ENCODE peak calls at places on chromosomes 11 and 22, in five cellular contexts. One of them, this sample, is unnamed.

GRCh38 chr11:71341596-71341995 is 89.2 kb upstream of the SHANK2 start:
- DNase-seq in choroid plexus epithelial cell: no peak
- DNase-seq in Peyer's patch: no peak
- DNase-seq in brain microvascular endothelial cell: no peak
- DNase-seq in fibroblast of mammary gland: no peak
- DNase-seq in this sample: no peak

GRCh38 chr11:62771144-62772021 is at the start of gene TAF6L:
- DNase-seq in choroid plexus epithelial cell: peak
- DNase-seq in brain microvascular endothelial cell: peak
- DNase-seq in Peyer's patch: peak
- DNase-seq in fibroblast of mammary gland: peak
- DNase-seq in this sample: peak

GRCh38 chr11:87917111-87917510 is 258.1 kb downstream of the RAB38 start:
- DNase-seq in fibroblast of mammary gland: peak
- DNase-seq in choroid plexus epithelial cell: no peak
- DNase-seq in brain microvascular endothelial cell: no peak
- DNase-seq in Peyer's patch: no peak
- DNase-seq in this sample: no peak

GRCh38 chr11:45543808-45544422 is 121.5 kb downstream of the CHST1 start:
- DNase-seq in choroid plexus epithelial cell: peak
- DNase-seq in fibroblast of mammary gland: peak
- DNase-seq in Peyer's patch: no peak
- DNase-seq in brain microvascular endothelial cell: no peak
- DNase-seq in this sample: peak

GRCh38 chr22:21052715-21053459 is 7.1 kb downstream of the LRRC74B start:
- DNase-seq in brain microvascular endothelial cell: no peak
- DNase-seq in Peyer's patch: no peak
- DNase-seq in fibroblast of mammary gland: no peak
- DNase-seq in choroid plexus epithelial cell: no peak
- DNase-seq in this sample: no peak

GRCh38 chr11:109970516-109971183 is 122.5 kb upstream of the ZC3H12C start:
- DNase-seq in choroid plexus epithelial cell: peak
- DNase-seq in fibroblast of mammary gland: no peak
- DNase-seq in brain microvascular endothelial cell: no peak
- DNase-seq in Peyer's patch: no peak
- DNase-seq in this sample: no peak

GRCh38 chr22:44765571-44766285 is 13.4 kb downstream of the ARHGAP8 start:
- DNase-seq in Peyer's patch: no peak
- DNase-seq in fibroblast of mammary gland: no peak
- DNase-seq in choroid plexus epithelial cell: no peak
- DNase-seq in brain microvascular endothelial cell: no peak
- DNase-seq in this sample: no peak

GRCh38 chr11:70556884-70557741 is 158.8 kb downstream of the CTTN start:
- DNase-seq in choroid plexus epithelial cell: no peak
- DNase-seq in brain microvascular endothelial cell: no peak
- DNase-seq in Peyer's patch: no peak
- DNase-seq in fibroblast of mammary gland: peak
- DNase-seq in this sample: no peak

GRCh38 chr11:33802414-33802950 is 28.2 kb upstream of the FBXO3 start:
- DNase-seq in fibroblast of mammary gland: peak
- DNase-seq in Peyer's patch: no peak
- DNase-seq in choroid plexus epithelial cell: peak
- DNase-seq in brain microvascular endothelial cell: peak
- DNase-seq in this sample: peak

GRCh38 chr11:72263363-72263762 is 19.4 kb upstream of the PHOX2A start:
- DNase-seq in fibroblast of mammary gland: peak
- DNase-seq in choroid plexus epithelial cell: peak
- DNase-seq in Peyer's patch: no peak
- DNase-seq in brain microvascular endothelial cell: peak
- DNase-seq in this sample: peak

GRCh38 chr22:45317551-45318167 is 7.9 kb downstream of the FAM118A start:
- DNase-seq in Peyer's patch: peak
- DNase-seq in brain microvascular endothelial cell: peak
- DNase-seq in choroid plexus epithelial cell: peak
- DNase-seq in fibroblast of mammary gland: peak
- DNase-seq in this sample: peak

GRCh38 chr11:59776210-59777066 is 21.3 kb downstream of the STX3 start:
- DNase-seq in fibroblast of mammary gland: peak
- DNase-seq in brain microvascular endothelial cell: peak
- DNase-seq in Peyer's patch: no peak
- DNase-seq in choroid plexus epithelial cell: peak
- DNase-seq in this sample: peak

GRCh38 chr11:12239396-12240298 is 129.3 kb downstream of the MICAL2 start:
- DNase-seq in fibroblast of mammary gland: no peak
- DNase-seq in choroid plexus epithelial cell: no peak
- DNase-seq in Peyer's patch: no peak
- DNase-seq in brain microvascular endothelial cell: no peak
- DNase-seq in this sample: no peak

GRCh38 chr22:43042101-43042780 is 27.3 kb upstream of the PACSIN2 start:
- DNase-seq in choroid plexus epithelial cell: peak
- DNase-seq in Peyer's patch: no peak
- DNase-seq in brain microvascular endothelial cell: no peak
- DNase-seq in fibroblast of mammary gland: no peak
- DNase-seq in this sample: no peak

GRCh38 chr22:19815093-19815822 is 39.4 kb downstream of the GNB1L start:
- DNase-seq in choroid plexus epithelial cell: no peak
- DNase-seq in fibroblast of mammary gland: peak
- DNase-seq in brain microvascular endothelial cell: no peak
- DNase-seq in Peyer's patch: no peak
- DNase-seq in this sample: peak

GRCh38 chr22:34669001-34669400 is 397.0 kb upstream of the ISX start:
- DNase-seq in brain microvascular endothelial cell: no peak
- DNase-seq in Peyer's patch: no peak
- DNase-seq in choroid plexus epithelial cell: no peak
- DNase-seq in fibroblast of mammary gland: peak
- DNase-seq in this sample: no peak

GRCh38 chr11:116030697-116031331 is 526.6 kb upstream of the CADM1 start:
- DNase-seq in fibroblast of mammary gland: no peak
- DNase-seq in brain microvascular endothelial cell: no peak
- DNase-seq in choroid plexus epithelial cell: no peak
- DNase-seq in Peyer's patch: no peak
- DNase-seq in this sample: no peak

GRCh38 chr11:72573380-72573949 is 100.8 kb downstream of the PDE2A start:
- DNase-seq in Peyer's patch: peak
- DNase-seq in fibroblast of mammary gland: peak
- DNase-seq in choroid plexus epithelial cell: peak
- DNase-seq in brain microvascular endothelial cell: peak
- DNase-seq in this sample: peak

GRCh38 chr11:92717240-92717639 is 252.2 kb upstream of the MTNR1B start:
- DNase-seq in brain microvascular endothelial cell: no peak
- DNase-seq in choroid plexus epithelial cell: no peak
- DNase-seq in fibroblast of mammary gland: no peak
- DNase-seq in Peyer's patch: no peak
- DNase-seq in this sample: no peak

GRCh38 chr11:12546122-12546521 is 128.1 kb upstream of the TEAD1 start:
- DNase-seq in brain microvascular endothelial cell: no peak
- DNase-seq in choroid plexus epithelial cell: no peak
- DNase-seq in fibroblast of mammary gland: no peak
- DNase-seq in Peyer's patch: no peak
- DNase-seq in this sample: no peak

GRCh38 chr22:44024288-44024908 is at the start of gene PARVB:
- DNase-seq in Peyer's patch: no peak
- DNase-seq in choroid plexus epithelial cell: no peak
- DNase-seq in fibroblast of mammary gland: no peak
- DNase-seq in brain microvascular endothelial cell: no peak
- DNase-seq in this sample: peak

GRCh38 chr22:21642584-21643448 is 714 bp downstream of the SDF2L1 start:
- DNase-seq in fibroblast of mammary gland: peak
- DNase-seq in Peyer's patch: peak
- DNase-seq in choroid plexus epithelial cell: peak
- DNase-seq in brain microvascular endothelial cell: peak
- DNase-seq in this sample: peak

GRCh38 chr11:117796456-117797428 is at the start of gene DSCAML1:
- DNase-seq in fibroblast of mammary gland: no peak
- DNase-seq in choroid plexus epithelial cell: no peak
- DNase-seq in brain microvascular endothelial cell: no peak
- DNase-seq in Peyer's patch: no peak
- DNase-seq in this sample: no peak

GRCh38 chr11:8706673-8707432 is 24.3 kb downstream of the RPL27A start:
- DNase-seq in brain microvascular endothelial cell: no peak
- DNase-seq in Peyer's patch: no peak
- DNase-seq in choroid plexus epithelial cell: no peak
- DNase-seq in fibroblast of mammary gland: no peak
- DNase-seq in this sample: no peak
- H3K4me3 ChIP-seq in brain microvascular endothelial cell: no peak
- H3K4me3 ChIP-seq in Peyer's patch: no peak
- H3K4me3 ChIP-seq in choroid plexus epithelial cell: no peak
- H3K4me3 ChIP-seq in fibroblast of mammary gland: no peak
- H3K4me3 ChIP-seq in this sample: no peak

GRCh38 chr11:68463714-68464113 is 3.2 kb downstream of the PPP6R3 start:
- DNase-seq in choroid plexus epithelial cell: peak
- DNase-seq in Peyer's patch: no peak
- DNase-seq in brain microvascular endothelial cell: no peak
- DNase-seq in fibroblast of mammary gland: no peak
- DNase-seq in this sample: no peak
- H3K4me3 ChIP-seq in choroid plexus epithelial cell: no peak
- H3K4me3 ChIP-seq in Peyer's patch: no peak
- H3K4me3 ChIP-seq in brain microvascular endothelial cell: no peak
- H3K4me3 ChIP-seq in fibroblast of mammary gland: no peak
- H3K4me3 ChIP-seq in this sample: no peak

DNA sequence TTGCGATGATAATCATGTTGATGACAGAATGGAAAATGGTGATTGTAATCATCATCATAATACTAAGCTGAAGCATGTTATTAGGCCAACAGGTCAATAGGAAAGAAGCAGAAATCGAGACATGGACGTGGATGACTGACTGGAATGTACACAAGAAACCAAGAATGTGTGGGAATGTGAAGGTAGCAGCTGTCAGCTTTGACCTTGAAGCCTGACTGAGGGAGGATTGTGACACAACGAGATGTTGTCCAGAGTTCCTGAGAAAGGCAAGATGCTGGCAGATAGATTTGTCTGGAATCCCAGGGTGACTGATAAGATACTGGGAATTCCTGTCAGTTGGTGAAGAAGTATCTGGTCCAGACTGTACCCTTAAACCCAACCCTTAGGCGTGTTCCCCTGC is 108.5 kb downstream of the SYN3 start:
- DNase-seq in fibroblast of mammary gland: no peak
- DNase-seq in Peyer's patch: no peak
- DNase-seq in choroid plexus epithelial cell: peak
- DNase-seq in brain microvascular endothelial cell: no peak
- DNase-seq in this sample: peak
- H3K4me3 ChIP-seq in fibroblast of mammary gland: no peak
- H3K4me3 ChIP-seq in Peyer's patch: no peak
- H3K4me3 ChIP-seq in choroid plexus epithelial cell: no peak
- H3K4me3 ChIP-seq in brain microvascular endothelial cell: no peak
- H3K4me3 ChIP-seq in this sample: no peak

DNA sequence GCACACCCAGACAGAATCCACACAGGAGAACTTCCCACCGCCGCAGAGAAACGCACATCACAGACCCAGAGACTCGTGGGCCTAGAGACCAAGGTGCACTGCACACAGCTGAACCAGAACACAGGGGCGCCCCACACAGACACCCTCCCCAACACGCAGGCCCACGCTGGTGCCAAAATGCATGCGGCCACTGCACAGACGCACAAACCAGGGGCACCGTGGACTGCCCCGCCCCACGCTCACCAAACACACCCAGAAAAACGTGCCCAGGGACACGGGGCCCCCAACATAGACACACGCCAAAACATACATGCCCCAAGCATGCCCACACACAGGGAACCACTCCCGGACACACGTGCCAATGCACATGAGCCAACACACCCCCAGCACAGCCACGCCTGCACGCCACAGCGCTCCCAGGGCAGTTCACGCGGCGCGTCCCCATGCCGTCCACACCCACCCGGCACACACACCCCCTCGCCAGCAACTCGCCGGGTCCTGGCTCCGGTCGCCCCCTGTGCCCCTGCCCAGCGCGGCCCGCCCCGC is 7.8 kb downstream of the ELFN2 start:
- DNase-seq in choroid plexus epithelial cell: no peak
- DNase-seq in Peyer's patch: peak
- DNase-seq in fibroblast of mammary gland: no peak
- DNase-seq in brain microvascular endothelial cell: no peak
- DNase-seq in this sample: no peak
- H3K4me3 ChIP-seq in choroid plexus epithelial cell: peak
- H3K4me3 ChIP-seq in Peyer's patch: peak
- H3K4me3 ChIP-seq in fibroblast of mammary gland: no peak
- H3K4me3 ChIP-seq in brain microvascular endothelial cell: peak
- H3K4me3 ChIP-seq in this sample: peak

GRCh38 chr11:9680028-9680427 is 16.2 kb downstream of the SWAP70 start:
- DNase-seq in fibroblast of mammary gland: peak
- DNase-seq in Peyer's patch: no peak
- DNase-seq in brain microvascular endothelial cell: peak
- DNase-seq in choroid plexus epithelial cell: peak
- DNase-seq in this sample: no peak
- H3K4me3 ChIP-seq in fibroblast of mammary gland: no peak
- H3K4me3 ChIP-seq in Peyer's patch: no peak
- H3K4me3 ChIP-seq in brain microvascular endothelial cell: no peak
- H3K4me3 ChIP-seq in choroid plexus epithelial cell: no peak
- H3K4me3 ChIP-seq in this sample: no peak

GRCh38 chr11:65915101-65915820 is 3.6 kb downstream of the C11orf68 start:
- DNase-seq in fibroblast of mammary gland: no peak
- DNase-seq in choroid plexus epithelial cell: no peak
- DNase-seq in brain microvascular endothelial cell: no peak
- DNase-seq in Peyer's patch: no peak
- DNase-seq in this sample: no peak

GRCh38 chr11:65917077-65917433 is 1.8 kb downstream of the C11orf68 start:
- DNase-seq in Peyer's patch: no peak
- DNase-seq in choroid plexus epithelial cell: no peak
- DNase-seq in brain microvascular endothelial cell: no peak
- DNase-seq in fibroblast of mammary gland: no peak
- DNase-seq in this sample: no peak

GRCh38 chr11:65915821-65916251 is 3.0 kb downstream of the C11orf68 start:
- DNase-seq in brain microvascular endothelial cell: peak
- DNase-seq in choroid plexus epithelial cell: peak
- DNase-seq in fibroblast of mammary gland: peak
- DNase-seq in Peyer's patch: peak
- DNase-seq in this sample: peak

GRCh38 chr11:65917434-65918210 is 1.2 kb downstream of the C11orf68 start:
- DNase-seq in fibroblast of mammary gland: no peak
- DNase-seq in choroid plexus epithelial cell: no peak
- DNase-seq in Peyer's patch: no peak
- DNase-seq in brain microvascular endothelial cell: no peak
- DNase-seq in this sample: no peak

GRCh38 chr11:65916391-65916790 is 2.5 kb downstream of the C11orf68 start:
- DNase-seq in fibroblast of mammary gland: no peak
- DNase-seq in choroid plexus epithelial cell: no peak
- DNase-seq in Peyer's patch: no peak
- DNase-seq in brain microvascular endothelial cell: no peak
- DNase-seq in this sample: no peak
- H3K4me3 ChIP-seq in fibroblast of mammary gland: peak
- H3K4me3 ChIP-seq in choroid plexus epithelial cell: no peak
- H3K4me3 ChIP-seq in Peyer's patch: no peak
- H3K4me3 ChIP-seq in brain microvascular endothelial cell: no peak
- H3K4me3 ChIP-seq in this sample: peak